ENCODE peak calls at places on chromosomes 4 and X, in six cellular contexts. G is prostate gland, J is MM.1S, M is GM23338, I is right lobe of liver, A is endothelial cell. Q is an unnamed sample.

GRCh38 chr4:124449881-124450280 is 262.7 kb downstream of the ANKRD50 start:
- DNase-seq in A (no peak), J (no peak), M (no peak), I (no peak), G (no peak), Q (no peak)

GRCh38 chrX:31590581-31591113 is 518.8 kb upstream of the FTHL17 start:
- DNase-seq in M (no peak), J (no peak), G (no peak), I (no peak), A (no peak), Q (no peak)

GRCh38 chr4:121219222-121219621 is 55.1 kb upstream of the TNIP3 start:
- DNase-seq in M (no peak), G (no peak), J (no peak), I (no peak), A (no peak), Q (no peak)

GRCh38 chr4:153758688-153759406 is 977 bp downstream of the RNF175 start:
- DNase-seq in G (no peak), M (peak), A (no peak), J (no peak), I (no peak), Q (no peak)

GRCh38 chr4:32455231-32455630 is 1735.1 kb downstream of the PCDH7 start:
- DNase-seq in G (no peak), I (no peak), A (no peak), J (no peak), M (no peak), Q (no peak)

GRCh38 chr4:70994387-70995099 is 1.1 kb downstream of the DCK start:
- DNase-seq in I (no peak), M (no peak), J (peak), A (no peak), G (no peak), Q (no peak)

GRCh38 chr4:55475394-55476243 is 71.1 kb downstream of the CLOCK start:
- DNase-seq in I (no peak), G (no peak), A (no peak), M (no peak), J (no peak), Q (no peak)

GRCh38 chr4:1460967-1461868 is 55.0 kb upstream of the NKX1-1 start:
- DNase-seq in M (no peak), I (no peak), J (no peak), A (no peak), G (no peak), Q (no peak)

GRCh38 chr4:165588534-165589310 is 209.9 kb downstream of the CPE start:
- DNase-seq in I (no peak), M (no peak), G (no peak), A (no peak), J (no peak), Q (no peak)

GRCh38 chr4:54085284-54085683 is 14.7 kb upstream of the GSX2 start:
- DNase-seq in M (no peak), I (no peak), J (no peak), A (no peak), G (no peak), Q (no peak)

GRCh38 chrX:39821011-39821708 is 276.6 kb downstream of the BCOR start:
- DNase-seq in G (no peak), I (no peak), J (no peak), M (peak), A (peak), Q (no peak)

GRCh38 chr4:168551945-168552695 is 55.3 kb downstream of the PALLD start:
- DNase-seq in A (no peak), I (no peak), J (no peak), M (peak), G (no peak), Q (no peak)

GRCh38 chr4:158649111-158649680 is 22.5 kb downstream of the C4orf46 start:
- DNase-seq in J (no peak), A (no peak), I (no peak), M (no peak), G (no peak), Q (no peak)

GRCh38 chrX:68415289-68415688 is 18.0 kb downstream of the OPHN1 start:
- DNase-seq in M (no peak), J (no peak), A (no peak), G (no peak), I (no peak), Q (no peak)

GRCh38 chr4:31516520-31516919 is 796.4 kb downstream of the PCDH7 start:
- DNase-seq in J (no peak), I (no peak), G (no peak), M (no peak), A (no peak), Q (no peak)

GRCh38 chr4:64584981-64585557 is 175.8 kb upstream of the TECRL start:
- DNase-seq in I (no peak), A (peak), G (no peak), J (peak), M (peak), Q (no peak)

GRCh38 chr4:6327220-6327917 is 57.7 kb downstream of the WFS1 start:
- DNase-seq in G (peak), M (peak), J (peak), A (peak), I (peak), Q (peak)

GRCh38 chr4:52957220-52957686 is 95.1 kb downstream of the RASL11B start:
- DNase-seq in M (no peak), I (no peak), J (no peak), G (no peak), A (no peak), Q (no peak)

GRCh38 chr4:128452415-128452814 is 164.8 kb upstream of the PGRMC2 start:
- DNase-seq in J (no peak), A (no peak), M (no peak), I (no peak), G (no peak), Q (no peak)

GRCh38 chrX:49082472-49082871 is 2.8 kb upstream of the WDR45 start:
- DNase-seq in M (no peak), A (no peak), G (no peak), I (no peak), J (no peak), Q (no peak)

GRCh38 chr4:47856713-47857112 is 18.8 kb upstream of the CORIN start:
- DNase-seq in I (no peak), M (no peak), A (no peak), G (no peak), J (no peak), Q (no peak)

GRCh38 chr4:173536808-173537429 is 6.9 kb upstream of the HAND2 start:
- DNase-seq in J (peak), G (no peak), I (no peak), M (peak), A (peak), Q (no peak)

GRCh38 chr4:108901271-108901670 is 138.4 kb upstream of the ETNPPL start:
- DNase-seq in I (no peak), G (no peak), A (no peak), J (no peak), M (no peak), Q (no peak)

GRCh38 chr4:107069049-107069448 is 32.9 kb upstream of the DKK2 start:
- DNase-seq in A (no peak), G (no peak), M (no peak), I (no peak), J (no peak), Q (no peak)

GRCh38 chrX:45767021-45767491 is 566.4 kb upstream of the DIPK2B start:
- DNase-seq in M (no peak), I (no peak), J (no peak), A (no peak), G (no peak), Q (no peak)

GRCh38 chr4:120927758-120928409 is 5.4 kb upstream of the PRDM5 start:
- DNase-seq in J (no peak), G (no peak), A (no peak), I (no peak), M (no peak), Q (no peak)

GRCh38 chr4:72690782-72691181 is 121.8 kb upstream of the ADAMTS3 start:
- DNase-seq in I (no peak), G (no peak), A (no peak), J (no peak), M (no peak), Q (no peak)

GRCh38 chr4:166324321-166324720 is 451.3 kb downstream of the TLL1 start:
- DNase-seq in A (peak), J (peak), M (peak), I (no peak), G (no peak), Q (no peak)

GRCh38 chrX:39065051-39065871 is 264.0 kb downstream of the MID1IP1 start:
- DNase-seq in A (no peak), I (no peak), G (no peak), J (no peak), M (peak), Q (no peak)

GRCh38 chrX:103153661-103154060 is 60.7 kb upstream of the NXF3 start:
- DNase-seq in A (no peak), I (no peak), G (no peak), M (no peak), J (no peak), Q (no peak)

GRCh38 chr4:88335092-88335665 is 43.5 kb upstream of the HERC6 start:
- DNase-seq in I (no peak), G (peak), J (no peak), A (no peak), M (peak), Q (no peak)

GRCh38 chr4:83025563-83025962 is 9.4 kb upstream of the COPS4 start:
- DNase-seq in I (no peak), M (no peak), G (no peak), J (no peak), A (no peak), Q (no peak)

GRCh38 chr4:102411416-102411815 is 66.1 kb upstream of the SLC39A8 start:
- DNase-seq in I (no peak), M (no peak), A (no peak), J (no peak), G (no peak), Q (no peak)

GRCh38 chr4:87589531-87589930 is 18.8 kb upstream of the DSPP start:
- DNase-seq in G (no peak), A (no peak), J (peak), I (no peak), M (no peak), Q (no peak)

GRCh38 chr4:164731827-164732474 is 22.0 kb upstream of the SMIM31 start:
- DNase-seq in A (peak), G (peak), J (peak), I (peak), M (peak), Q (peak)

GRCh38 chr4:8188743-8189550 is 10.1 kb upstream of the SH3TC1 start:
- DNase-seq in G (peak), M (no peak), A (no peak), J (peak), I (peak), Q (no peak)

GRCh38 chr4:56976283-56976877 is 1.0 kb downstream of the NOA1 start:
- DNase-seq in A (no peak), M (peak), G (peak), I (peak), J (peak), Q (no peak)

GRCh38 chr4:36773467-36773866 is 471.1 kb upstream of the NWD2 start:
- DNase-seq in G (no peak), M (no peak), A (no peak), J (no peak), I (no peak), Q (no peak)

GRCh38 chr4:20778896-20779295 is 78.6 kb downstream of the PACRGL start:
- DNase-seq in G (no peak), I (no peak), A (no peak), J (no peak), M (no peak), Q (no peak)

DNA sequence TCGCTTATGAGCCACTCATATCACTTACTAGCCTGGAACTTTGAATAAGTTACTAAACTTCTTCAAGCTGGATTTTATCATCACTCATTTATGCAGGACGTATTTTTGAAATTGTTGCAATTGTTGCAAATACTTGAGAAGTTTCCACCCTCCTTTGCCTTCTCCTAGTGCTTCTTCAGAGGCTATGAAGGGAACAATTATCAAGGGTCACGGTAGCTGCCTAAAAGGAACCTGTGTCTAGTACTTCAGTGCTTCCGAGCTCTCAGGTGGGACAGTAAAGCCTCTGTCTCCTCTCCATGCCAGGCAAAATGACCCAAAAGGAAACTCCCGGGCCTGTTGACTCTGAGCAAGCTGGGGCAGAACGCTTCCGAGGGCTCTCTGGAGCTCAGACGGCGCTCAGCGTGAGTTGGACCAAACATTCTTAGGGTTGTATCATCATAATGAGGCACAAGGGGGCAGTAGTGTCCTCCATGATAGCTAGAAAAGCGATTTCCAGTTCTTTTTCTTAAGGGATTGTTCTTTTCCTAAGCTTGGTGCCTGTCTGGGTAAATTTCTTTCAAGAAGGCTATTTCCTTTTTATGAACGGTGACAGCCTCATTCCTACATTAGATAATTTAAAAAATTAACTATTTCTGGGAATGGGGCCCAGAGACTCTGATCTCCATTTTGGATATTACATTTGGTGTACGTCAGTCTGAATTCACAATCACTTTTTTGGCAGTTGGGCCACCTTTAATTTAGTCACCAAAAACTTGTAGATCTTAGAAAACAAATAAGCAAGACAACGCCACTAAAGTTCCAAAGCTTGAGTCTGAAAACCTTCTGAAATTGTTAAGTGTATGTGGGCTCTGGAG is 73.1 kb downstream of the PACRGL start:
- DNase-seq in M (peak), I (no peak), A (peak), J (peak), G (peak), Q (no peak)
- TF ChIP-seq CTCF in M (peak), I (peak), A (peak), J (peak), G (peak), Q (no peak)

GRCh38 chrX:100830143-100830542 is 10.0 kb downstream of the CSTF2 start:
- DNase-seq in I (no peak), G (no peak), A (no peak), M (no peak), J (no peak), Q (no peak)

GRCh38 chrX:100831219-100831946 is 11.2 kb downstream of the CSTF2 start:
- DNase-seq in I (no peak), A (no peak), J (no peak), M (no peak), G (no peak), Q (no peak)

GRCh38 chrX:100830547-100830946 is 10.4 kb downstream of the CSTF2 start:
- DNase-seq in J (no peak), G (no peak), A (no peak), M (no peak), I (no peak), Q (no peak)

DNA sequence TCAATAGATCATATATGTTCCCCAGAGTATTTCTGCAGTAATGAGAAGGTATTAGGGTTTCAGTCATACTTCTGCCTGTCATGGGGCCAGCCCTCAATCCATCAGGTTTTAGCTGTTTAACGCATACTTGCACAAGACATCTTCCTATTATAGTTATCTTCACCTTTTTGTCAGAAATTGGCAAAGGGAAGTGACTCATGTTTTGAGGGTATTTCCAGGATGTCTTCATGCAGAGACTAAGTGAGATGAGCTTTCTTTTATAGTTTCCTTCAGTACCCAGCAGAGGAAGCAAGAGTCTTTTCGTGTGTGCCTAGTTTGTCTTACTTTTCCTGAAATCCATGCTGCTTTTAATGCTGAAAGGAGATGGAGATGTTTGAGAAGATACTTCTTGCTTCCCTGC is 9.5 kb downstream of the CSTF2 start:
- DNase-seq in A (no peak), J (no peak), I (no peak), G (no peak), M (no peak), Q (no peak)
- TF ChIP-seq CTCF in A (no peak), J (no peak), I (no peak), G (no peak), M (no peak), Q (no peak)

GRCh38 chrX:131366387-131366786 is 77.3 kb upstream of the IGSF1 start:
- DNase-seq in A (no peak), M (peak), G (no peak), J (peak), I (no peak), Q (no peak)
- TF ChIP-seq CTCF in A (peak), M (peak), G (no peak), J (peak), I (peak), Q (no peak)

GRCh38 chr4:103802766-103803165 is 83.0 kb upstream of the TACR3 start:
- DNase-seq in A (no peak), M (peak), I (no peak), J (no peak), G (no peak), Q (no peak)
- TF ChIP-seq CTCF in A (no peak), M (peak), I (no peak), J (no peak), G (no peak), Q (no peak)

GRCh38 chrX:150446151-150446550 is 83.0 kb downstream of the MAMLD1 start:
- DNase-seq in G (no peak), M (no peak), A (no peak), J (no peak), I (no peak), Q (no peak)
- TF ChIP-seq CTCF in G (no peak), M (no peak), A (no peak), J (no peak), I (no peak), Q (no peak)

GRCh38 chr4:35503435-35503834 is 740.9 kb downstream of the ARAP2 start:
- DNase-seq in J (no peak), M (no peak), I (no peak), G (no peak), A (no peak), Q (no peak)

GRCh38 chr4:35494955-35495354 is 749.4 kb downstream of the ARAP2 start:
- DNase-seq in J (no peak), G (no peak), M (no peak), A (no peak), I (no peak), Q (no peak)

GRCh38 chr4:35506161-35506560 is 738.2 kb downstream of the ARAP2 start:
- DNase-seq in A (no peak), I (no peak), G (no peak), M (no peak), J (no peak), Q (no peak)

DNA sequence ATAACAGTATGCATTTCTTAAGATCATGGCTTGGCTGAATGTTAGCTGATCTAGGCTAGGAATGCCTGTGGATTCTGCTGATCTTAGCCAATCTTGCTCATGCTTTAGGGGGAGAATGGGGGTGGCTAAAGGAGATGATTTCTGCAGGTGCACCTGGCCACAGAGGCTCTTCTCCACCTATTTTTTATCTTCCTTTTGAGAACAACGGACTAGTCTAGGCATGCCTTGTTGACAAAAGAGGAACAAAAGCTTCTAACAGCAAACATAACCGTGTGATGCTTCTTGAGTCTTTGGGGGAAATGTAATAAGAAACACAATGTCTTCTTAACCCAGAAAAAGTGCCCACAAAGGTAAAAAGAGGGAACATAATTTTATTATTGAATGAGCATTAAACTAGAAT is 743.5 kb downstream of the ARAP2 start:
- DNase-seq in M (no peak), I (no peak), J (peak), G (no peak), A (no peak), Q (no peak)
- TF ChIP-seq CTCF in M (no peak), I (no peak), J (no peak), G (no peak), A (no peak), Q (no peak)

DNA sequence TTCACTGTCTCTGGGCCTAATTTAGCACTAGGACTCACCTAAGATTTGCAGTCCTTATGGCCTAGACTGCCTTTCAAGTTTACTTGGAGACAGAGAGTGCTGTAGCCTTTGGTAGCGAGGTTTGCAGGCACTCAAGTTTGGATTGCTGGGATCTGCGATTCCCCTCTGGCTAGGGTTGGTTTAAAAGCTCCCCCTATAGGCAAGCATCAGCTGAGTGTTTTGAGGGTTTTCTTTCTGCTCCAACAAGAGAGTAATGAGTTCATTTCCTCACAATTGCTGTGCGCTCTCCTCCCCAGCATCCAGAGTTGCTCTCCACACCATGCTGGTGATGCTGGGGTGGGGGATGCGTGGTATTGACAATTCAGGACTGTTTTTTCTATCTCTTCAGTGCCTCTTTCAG is 206.9 kb downstream of the GLUD2 start:
- DNase-seq in J (no peak), I (no peak), M (peak), G (no peak), A (no peak), Q (no peak)
- TF ChIP-seq CTCF in J (no peak), I (peak), M (peak), G (no peak), A (no peak), Q (no peak)

DNA sequence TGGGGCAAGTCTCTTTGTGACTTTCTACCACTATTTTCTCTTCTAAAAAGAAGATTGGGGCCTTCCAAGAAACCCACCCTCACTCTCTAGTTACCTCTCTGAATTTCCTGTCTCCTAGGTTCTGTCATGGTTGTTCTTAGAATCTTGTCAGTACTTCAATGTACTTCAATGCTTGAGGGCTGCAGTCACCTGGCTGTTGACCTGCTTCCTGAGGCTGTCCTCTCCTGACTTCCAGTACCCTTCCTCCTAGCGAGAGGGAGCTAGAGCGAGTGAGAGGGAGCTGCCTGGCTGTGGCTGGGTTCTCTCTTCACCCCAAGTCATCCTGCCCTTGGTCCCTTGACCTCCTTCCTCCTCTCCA is 17.7 kb downstream of the CD99L2 start:
- DNase-seq in M (no peak), J (peak), A (no peak), G (no peak), I (no peak), Q (no peak)
- TF ChIP-seq CTCF in M (no peak), J (no peak), A (no peak), G (no peak), I (no peak), Q (no peak)

Q was measured in activated B cell treated with CpG ODN at 0.5 μM for 24 hours.